ENCODE peak calls at places on chromosomes 3 and 15, in four cellular contexts. D is RWPE2, U is Peyer's patch, P is keratinocyte. A is an unnamed sample.

GRCh38 chr15:42427429-42428223 is 63.3 kb downstream of the ZNF106 start:
- DNase-seq in D (no peak), U (no peak), P (no peak), A (no peak)

GRCh38 chr3:153959321-153959717 is 161.9 kb upstream of the ARHGEF26 start:
- DNase-seq in D (no peak), P (no peak), U (no peak), A (no peak)

GRCh38 chr3:29561651-29562050 is 280.8 kb downstream of the RBMS3 start:
- DNase-seq in D (no peak), U (no peak), P (no peak), A (no peak)

GRCh38 chr3:134294302-134294925 is 43.8 kb upstream of the RYK start:
- DNase-seq in P (no peak), D (no peak), U (no peak), A (no peak)

GRCh38 chr3:124883766-124884473 is 3.2 kb downstream of the ITGB5 start:
- DNase-seq in U (no peak), D (no peak), P (no peak), A (no peak)

GRCh38 chr3:115040673-115041286 is 106.3 kb downstream of the ZBTB20 start:
- DNase-seq in D (no peak), P (no peak), U (peak), A (no peak)

GRCh38 chr3:16243706-16244490 is 20.8 kb downstream of the DPH3 start:
- DNase-seq in D (no peak), U (no peak), P (no peak), A (no peak)

GRCh38 chr3:16928386-16929132 is 43.8 kb downstream of the PLCL2 start:
- DNase-seq in P (no peak), D (no peak), U (no peak), A (no peak)

GRCh38 chr3:173584834-173585831 is 187.6 kb downstream of the NLGN1 start:
- DNase-seq in P (no peak), D (no peak), U (no peak), A (no peak)

GRCh38 chr15:97013491-97013890 is 683.0 kb downstream of the NR2F2 start:
- DNase-seq in P (no peak), U (no peak), D (no peak), A (no peak)

GRCh38 chr15:91952216-91952615 is 98.7 kb downstream of the SLCO3A1 start:
- DNase-seq in U (no peak), P (no peak), D (no peak), A (no peak)

GRCh38 chr15:99514306-99514705 is 51.5 kb upstream of the MEF2A start:
- DNase-seq in P (no peak), D (no peak), U (no peak), A (no peak)

GRCh38 chr15:99509686-99510461 is 55.9 kb upstream of the MEF2A start:
- DNase-seq in P (no peak), U (peak), D (no peak), A (no peak)

GRCh38 chr15:99511529-99511864 is 54.3 kb upstream of the MEF2A start:
- DNase-seq in D (no peak), P (no peak), U (no peak), A (no peak)

GRCh38 chr15:99508807-99509311 is 56.9 kb upstream of the MEF2A start:
- DNase-seq in P (no peak), D (no peak), U (no peak), A (no peak)

DNA sequence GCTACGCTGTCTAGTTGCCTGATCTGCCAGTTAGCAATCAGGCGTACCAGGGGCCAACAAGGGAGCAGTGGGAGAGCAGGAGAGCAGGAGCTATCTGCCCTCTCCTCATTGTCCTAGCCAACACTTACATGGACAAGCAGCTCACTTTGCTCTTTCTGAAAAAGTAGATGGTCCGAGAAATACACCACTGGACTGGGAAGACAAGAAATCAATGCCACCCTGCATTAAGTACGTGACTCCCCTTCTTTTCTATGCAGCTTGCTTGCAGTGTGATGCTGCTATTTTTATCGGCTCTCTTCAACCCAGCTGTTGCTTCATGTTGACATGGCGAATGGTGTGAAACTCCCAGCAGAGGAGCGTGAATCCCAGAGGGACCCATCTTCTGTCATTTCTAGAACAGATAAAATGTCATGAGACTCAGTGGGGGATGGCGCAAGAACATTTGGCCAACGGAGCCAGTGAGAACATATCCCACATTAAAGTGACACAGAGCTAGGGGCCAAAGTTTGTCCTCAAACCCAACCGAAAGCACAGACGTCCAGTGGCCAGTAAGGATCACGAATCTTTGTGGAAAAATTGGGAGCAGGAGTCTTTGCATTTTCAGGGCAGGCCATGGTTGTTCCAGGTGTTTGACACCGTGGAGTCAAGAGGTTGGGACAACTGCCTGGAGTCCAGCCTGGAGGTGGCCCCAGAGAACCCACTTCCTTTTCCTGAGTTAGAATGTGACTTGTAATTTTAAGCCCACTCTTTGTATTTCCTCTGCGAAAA is 53.7 kb upstream of the MEF2A start:
- DNase-seq in U (peak), P (no peak), D (no peak), A (no peak)
- H3K4me3 ChIP-seq in U (peak), P (no peak), D (no peak), A (peak)

GRCh38 chr3:128949158-128949557 is 44.7 kb downstream of the CFAP92 start:
- DNase-seq in U (no peak), D (no peak), P (no peak), A (no peak)

GRCh38 chr3:128945041-128945877 is 48.6 kb downstream of the CFAP92 start:
- DNase-seq in U (no peak), P (no peak), D (no peak), A (no peak)

GRCh38 chr3:128945878-128946175 is 48.0 kb downstream of the CFAP92 start:
- DNase-seq in U (no peak), P (no peak), D (no peak), A (no peak)

GRCh38 chr3:128946411-128946810 is 47.5 kb downstream of the CFAP92 start:
- DNase-seq in D (no peak), P (no peak), U (no peak), A (no peak)

GRCh38 chr3:128950223-128950938 is 43.5 kb downstream of the CFAP92 start:
- DNase-seq in D (no peak), U (no peak), P (no peak), A (no peak)
- TF ChIP-seq CTCF in D (peak), U (no peak), P (peak), A (no peak)

GRCh38 chr3:194569252-194569651 is 64.0 kb downstream of the TMEM44 start:
- DNase-seq in D (no peak), U (no peak), P (no peak), A (no peak)

GRCh38 chr3:194572131-194572789 is 61.0 kb downstream of the TMEM44 start:
- DNase-seq in D (no peak), P (no peak), U (peak), A (peak)

GRCh38 chr3:194571491-194571941 is 61.7 kb downstream of the TMEM44 start:
- DNase-seq in D (no peak), P (no peak), U (no peak), A (no peak)

GRCh38 chr3:194570184-194570583 is 63.0 kb downstream of the TMEM44 start:
- DNase-seq in U (no peak), D (no peak), P (no peak), A (no peak)

GRCh38 chr3:194570898-194571297 is 62.3 kb downstream of the TMEM44 start:
- DNase-seq in P (no peak), D (no peak), U (no peak), A (no peak)
- H3K27ac ChIP-seq in P (no peak), D (no peak), U (no peak), A (no peak)

DNA sequence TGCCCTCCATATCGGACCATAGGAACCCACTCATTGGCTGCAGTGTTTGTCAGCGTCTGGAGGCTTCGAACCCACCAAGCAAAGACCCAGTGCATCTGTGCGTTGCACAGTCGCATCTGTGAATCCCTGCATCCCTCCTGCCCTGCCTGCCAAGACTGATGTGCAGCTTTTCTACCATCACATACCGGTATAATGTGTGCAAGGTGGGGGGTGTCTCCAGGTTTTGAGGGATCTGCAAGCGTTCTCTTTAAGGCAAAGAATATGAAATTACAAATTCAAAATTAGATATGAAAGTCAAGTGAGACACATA is 288 bp upstream of the NME9 start:
- DNase-seq in D (no peak), P (no peak), U (no peak), A (no peak)
- H3K4me3 ChIP-seq in D (peak), P (no peak), U (peak), A (peak)

A was measured in coronary artery.